ENCODE peak calls at places on chromosomes 5 and 9, in eight cellular contexts. I is K562; W is psoas muscle; E is substantia nigra; X is GM23248; P is CD8-positive, alpha-beta T cell; Y is IMR-90; V is CD4-positive, CD25-positive, alpha-beta regulatory T cell. O is an unnamed sample.

GRCh38 chr9:117153021-117153420 is 261.8 kb downstream of the ASTN2 start:
- DNase-seq in I (no peak), W (no peak), E (no peak), X (peak), P (no peak), Y (peak), V (no peak), O (no peak)

GRCh38 chr9:20557286-20557685 is 65.0 kb downstream of the MLLT3 start:
- DNase-seq in I (no peak), W (no peak), E (no peak), X (no peak), P (no peak), Y (no peak), V (no peak), O (no peak)

GRCh38 chr9:123335227-123335985 is 20.6 kb upstream of the CRB2 start:
- DNase-seq in I (no peak), W (no peak), E (no peak), X (peak), P (no peak), Y (peak), V (no peak), O (no peak)

GRCh38 chr5:66633754-66634153 is 37.6 kb downstream of the MAST4 start:
- DNase-seq in I (no peak), W (no peak), E (no peak), X (no peak), P (no peak), Y (no peak), V (no peak), O (no peak)

GRCh38 chr9:115209601-115210306 is 91.8 kb upstream of the TNC start:
- DNase-seq in I (no peak), W (no peak), E (no peak), X (peak), P (no peak), Y (peak), V (no peak), O (no peak)

GRCh38 chr5:180138214-180138975 is 66.8 kb upstream of the RNF130 start:
- DNase-seq in I (no peak), W (peak), E (no peak), X (no peak), P (no peak), Y (no peak), V (no peak), O (no peak)

GRCh38 chr9:107720511-107720910 is 230.9 kb upstream of the KLF4 start:
- DNase-seq in I (no peak), W (no peak), E (no peak), X (no peak), P (no peak), Y (no peak), V (no peak), O (no peak)

GRCh38 chr9:127539259-127539981 is 72.7 kb upstream of the STXBP1 start:
- DNase-seq in I (peak), W (no peak), E (no peak), X (peak), P (no peak), Y (peak), V (no peak), O (no peak)

DNA sequence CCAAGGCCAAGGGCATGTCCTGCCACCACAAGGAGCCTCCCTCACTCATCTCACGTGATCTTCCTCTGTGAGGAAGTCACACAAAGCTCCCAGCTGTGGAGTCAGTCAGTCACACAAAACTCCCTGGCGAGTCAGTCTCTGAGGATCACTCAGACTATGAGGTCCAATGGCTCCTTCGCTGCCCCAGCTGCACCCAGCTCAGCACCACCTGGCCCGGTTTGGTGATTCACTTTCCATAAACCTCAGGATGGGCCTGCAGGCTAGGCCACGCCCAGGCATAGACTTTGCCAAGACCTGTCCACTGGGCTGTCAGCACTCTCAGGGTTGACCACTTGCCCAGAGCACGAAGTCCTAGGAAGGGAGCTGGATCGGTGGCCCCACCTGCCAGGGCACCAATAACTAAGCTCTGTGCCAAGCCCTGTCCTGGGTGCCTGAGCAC is 233.8 kb downstream of the HSPA4 start:
- DNase-seq in I (no peak), W (peak), E (no peak), X (peak), P (no peak), Y (peak), V (no peak), O (peak)
- H3K27ac ChIP-seq in I (no peak), W (peak), E (no peak), X (no peak), P (no peak), Y (no peak), V (no peak), O (no peak)

GRCh38 chr9:137303031-137303892 is 1.2 kb upstream of the NRARP start:
- DNase-seq in I (no peak), W (peak), E (no peak), X (no peak), P (no peak), Y (no peak), V (no peak), O (peak)

GRCh38 chr9:137302176-137303030 is at the start of gene NRARP:
- DNase-seq in I (peak), W (peak), E (peak), X (peak), P (peak), Y (peak), V (peak), O (peak)

GRCh38 chr9:137299938-137300337 is 2.1 kb downstream of the NRARP start:
- DNase-seq in I (no peak), W (no peak), E (no peak), X (no peak), P (no peak), Y (no peak), V (no peak), O (no peak)

GRCh38 chr9:137300607-137301085 is 1.4 kb downstream of the NRARP start:
- DNase-seq in I (peak), W (no peak), E (no peak), X (no peak), P (no peak), Y (peak), V (no peak), O (no peak)

GRCh38 chr9:137301086-137301947 is 754 bp downstream of the NRARP start:
- DNase-seq in I (peak), W (peak), E (no peak), X (peak), P (no peak), Y (peak), V (no peak), O (no peak)
- H3K27ac ChIP-seq in I (peak), W (peak), E (no peak), X (no peak), P (no peak), Y (no peak), V (no peak), O (no peak)

GRCh38 chr9:82722556-82722955 is 340.4 kb downstream of the RASEF start:
- DNase-seq in I (no peak), W (no peak), E (no peak), X (no peak), P (no peak), Y (no peak), V (no peak), O (no peak)
- H3K27ac ChIP-seq in I (no peak), W (no peak), E (no peak), X (no peak), P (no peak), Y (no peak), V (no peak), O (no peak)

GRCh38 chr9:132075853-132076252 is 3.8 kb downstream of the MED27 start:
- DNase-seq in I (no peak), W (no peak), E (no peak), X (no peak), P (no peak), Y (no peak), V (no peak), O (no peak)
- H3K27ac ChIP-seq in I (no peak), W (no peak), E (no peak), X (no peak), P (no peak), Y (no peak), V (no peak), O (no peak)

GRCh38 chr9:71709384-71709783 is 58.9 kb downstream of the CEMIP2 start:
- DNase-seq in I (no peak), W (no peak), E (no peak), X (no peak), P (no peak), Y (no peak), V (no peak), O (no peak)

GRCh38 chr9:71706172-71706571 is 62.1 kb downstream of the CEMIP2 start:
- DNase-seq in I (no peak), W (no peak), E (no peak), X (no peak), P (no peak), Y (no peak), V (no peak), O (no peak)

GRCh38 chr9:71716138-71716909 is 52.0 kb downstream of the CEMIP2 start:
- DNase-seq in I (no peak), W (no peak), E (no peak), X (peak), P (no peak), Y (no peak), V (no peak), O (no peak)

GRCh38 chr9:71710856-71711255 is 57.5 kb downstream of the CEMIP2 start:
- DNase-seq in I (no peak), W (no peak), E (no peak), X (no peak), P (no peak), Y (no peak), V (no peak), O (no peak)
- H3K27ac ChIP-seq in I (no peak), W (no peak), E (no peak), X (no peak), P (no peak), Y (no peak), V (no peak), O (no peak)

O was measured in right lobe of liver.